ENCODE peak calls at places on chromosomes 4 and X, in five cellular contexts. D is WTC11, U is A549, K is SK-N-SH, G is K562. A is an unnamed sample.

GRCh38 chr4:1407657-1408333 is 1.6 kb upstream of the NKX1-1 start:
- DNase-seq in U (no peak), D (no peak), G (no peak), K (peak; percentile 34), A (no peak)

GRCh38 chr4:82551734-82552133 is 10.1 kb downstream of the TMEM150C start:
- DNase-seq in U (no peak), G (no peak), K (no peak), D (no peak), A (no peak)

GRCh38 chr4:3168029-3168428 is 80.9 kb upstream of the MSANTD1 start:
- DNase-seq in U (no peak), K (peak; percentile 10), D (no peak), G (no peak), A (peak; percentile 76)

GRCh38 chrX:3522016-3522690 is 175.7 kb upstream of the MXRA5 start:
- DNase-seq in G (no peak), U (no peak), D (no peak), K (no peak), A (peak; percentile 82)

GRCh38 chrX:152941328-152942111 is 43.7 kb downstream of the ZNF185 start:
- DNase-seq in K (peak; percentile 96), U (peak; percentile 94), D (peak; percentile 84), G (peak; percentile 93), A (peak; percentile 89)

GRCh38 chrX:69243276-69243675 is 78.0 kb upstream of the PJA1 start:
- DNase-seq in U (no peak), K (no peak), D (no peak), G (no peak), A (no peak)

GRCh38 chr4:38266616-38267015 is 306.4 kb downstream of the PTTG2 start:
- DNase-seq in U (no peak), G (no peak), K (no peak), D (no peak), A (peak; percentile 48)

GRCh38 chr4:177444911-177445736 is 2.9 kb upstream of the AGA start:
- DNase-seq in K (no peak), U (no peak), D (peak; percentile 60), G (no peak), A (no peak)

GRCh38 chr4:86107112-86107511 is 252.7 kb downstream of the MAPK10 start:
- DNase-seq in G (no peak), K (no peak), D (no peak), U (no peak), A (no peak)

GRCh38 chr4:71732706-71733105 is 51.2 kb downstream of the GC start:
- DNase-seq in K (peak; percentile 2), G (peak; percentile 17), D (no peak), U (peak; percentile 31), A (peak; percentile 58)

GRCh38 chrX:109624641-109625311 is at the start of gene KCNE5:
- DNase-seq in G (no peak), D (peak; percentile 70), K (peak; percentile 46), U (no peak), A (no peak)

GRCh38 chr4:110484767-110485166 is 8.8 kb downstream of the ENPEP start:
- DNase-seq in G (no peak), D (no peak), U (no peak), K (no peak), A (peak; percentile 90)

GRCh38 chr4:56078866-56079265 is 130.1 kb downstream of the CEP135 start:
- DNase-seq in G (no peak), K (no peak), D (no peak), U (no peak), A (no peak)

GRCh38 chrX:92231391-92231790 is 452.2 kb downstream of the PCDH11X start:
- DNase-seq in U (no peak), D (no peak), G (no peak), K (no peak), A (no peak)

GRCh38 chr4:76388160-76388908 is 32.6 kb downstream of the CCDC158 start:
- DNase-seq in G (no peak), D (no peak), U (peak; percentile 7), K (no peak), A (no peak)

GRCh38 chrX:131747173-131747572 is 203.3 kb downstream of the OR13H1 start:
- DNase-seq in G (no peak), U (peak; percentile 95), D (no peak), K (peak; percentile 39), A (peak; percentile 90)

GRCh38 chrX:134423606-134424005 is 36.4 kb upstream of the HPRT1 start:
- DNase-seq in G (peak; percentile 10), U (peak; percentile 45), D (no peak), K (peak; percentile 5), A (peak; percentile 47)

GRCh38 chr4:98293089-98293887 is 32.1 kb downstream of the RAP1GDS1 start:
- DNase-seq in G (no peak), D (no peak), U (no peak), K (no peak), A (peak; percentile 33)

GRCh38 chr4:55819634-55820033 is at the start of gene EXOC1L:
- DNase-seq in U (no peak), K (peak; percentile 75), G (peak; percentile 11), D (peak; percentile 84), A (no peak)

GRCh38 chr4:823093-823760 is 2.7 kb downstream of the CPLX1 start:
- DNase-seq in G (no peak), D (no peak), U (no peak), K (no peak), A (no peak)

GRCh38 chr4:107877361-107877760 is 52.6 kb downstream of the SGMS2 start:
- DNase-seq in U (no peak), K (no peak), G (no peak), D (no peak), A (no peak)

GRCh38 chr4:177478496-177478895 is 36.3 kb upstream of the AGA start:
- DNase-seq in D (no peak), U (no peak), G (no peak), K (no peak), A (no peak)

GRCh38 chrX:80388206-80388605 is 32.0 kb upstream of the TENT5D start:
- DNase-seq in U (no peak), G (no peak), D (no peak), K (no peak), A (no peak)

GRCh38 chrX:99117011-99117410 is 1293.1 kb downstream of the PCDH19 start:
- DNase-seq in K (no peak), D (no peak), G (no peak), U (no peak), A (no peak)

GRCh38 chrX:21375795-21376069 is 1.5 kb downstream of the CNKSR2 start:
- DNase-seq in K (peak; percentile 36), D (no peak), G (no peak), U (peak; percentile 39), A (no peak)

GRCh38 chr4:182886768-182887167 is 30.4 kb downstream of the DCTD start:
- DNase-seq in U (no peak), K (no peak), G (no peak), D (no peak), A (no peak)

GRCh38 chrX:53088136-53088974 is 5.6 kb upstream of the KANTR start:
- DNase-seq in U (peak; percentile 66), D (peak; percentile 84), K (peak; percentile 86), G (no peak), A (peak; percentile 78)

GRCh38 chr4:130053723-130054122 is 957.8 kb downstream of the C4orf33 start:
- DNase-seq in K (no peak), U (no peak), D (no peak), G (no peak), A (no peak)

GRCh38 chrX:103554687-103555417 is 30.5 kb upstream of the TCEAL4 start:
- DNase-seq in K (peak; percentile 41), G (peak; percentile 13), U (no peak), D (peak; percentile 78), A (peak; percentile 24)

GRCh38 chr4:159837071-159837470 is 734.2 kb downstream of the RAPGEF2 start:
- DNase-seq in D (no peak), U (no peak), G (no peak), K (no peak), A (no peak)

GRCh38 chr4:68337004-68337403 is 12.9 kb downstream of the YTHDC1 start:
- DNase-seq in G (no peak), U (no peak), D (no peak), K (no peak), A (no peak)

GRCh38 chr4:67762091-67762490 is 7.9 kb upstream of the GNRHR start:
- DNase-seq in D (no peak), G (no peak), U (no peak), K (no peak), A (peak; percentile 59)

GRCh38 chr4:6495736-6496135 is 23.3 kb upstream of the PPP2R2C start:
- DNase-seq in G (no peak), D (no peak), K (no peak), U (no peak), A (no peak)
- TF ChIP-seq USF2 in G (no peak), D (no peak), K (no peak), U (no peak), A (no peak)

DNA sequence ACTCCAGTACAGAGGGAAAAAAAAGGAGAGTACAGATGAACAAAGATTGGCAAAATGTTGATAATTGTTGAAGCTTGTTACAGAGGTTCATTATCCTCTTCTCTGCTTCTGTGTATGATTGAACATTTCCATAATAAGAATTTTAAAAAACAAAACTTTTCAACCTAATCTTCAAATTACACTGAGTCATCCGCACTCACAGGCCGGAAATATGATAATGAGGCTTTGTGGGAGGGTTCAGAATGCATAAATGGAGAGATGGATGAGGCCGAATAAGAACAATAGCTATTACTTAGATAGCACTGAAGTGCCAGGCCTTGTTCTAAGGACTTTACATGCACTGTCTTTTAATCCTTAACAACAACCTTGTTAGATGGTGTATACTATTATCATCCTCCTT is 4.6 kb upstream of the ERCC6L start:
- DNase-seq in K (no peak), D (no peak), U (no peak), G (no peak), A (peak; percentile 51)
- TF ChIP-seq USF2 in K (no peak), D (no peak), U (no peak), G (no peak), A (no peak)

GRCh38 chr4:175066923-175067627 is 148.9 kb downstream of the ADAM29 start:
- DNase-seq in D (no peak), U (no peak), G (no peak), K (no peak), A (no peak)

GRCh38 chr4:175062183-175062592 is 144.0 kb downstream of the ADAM29 start:
- DNase-seq in K (no peak), U (no peak), G (no peak), D (no peak), A (no peak)
- TF ChIP-seq USF2 in K (no peak), U (no peak), G (no peak), D (no peak), A (no peak)

GRCh38 chr4:152735302-152735917 is 44.1 kb downstream of the TIGD4 start:
- DNase-seq in U (peak; percentile 9), D (no peak), K (peak; percentile 50), G (peak; percentile 11), A (peak; percentile 11)

GRCh38 chr4:152735918-152736305 is 43.6 kb downstream of the TIGD4 start:
- DNase-seq in K (no peak), G (no peak), D (no peak), U (no peak), A (no peak)

GRCh38 chr4:152731997-152732396 is 47.5 kb downstream of the TIGD4 start:
- DNase-seq in D (no peak), K (no peak), G (no peak), U (no peak), A (no peak)

GRCh38 chr4:152734015-152734698 is 45.4 kb downstream of the TIGD4 start:
- DNase-seq in K (no peak), U (no peak), D (no peak), G (no peak), A (no peak)

DNA sequence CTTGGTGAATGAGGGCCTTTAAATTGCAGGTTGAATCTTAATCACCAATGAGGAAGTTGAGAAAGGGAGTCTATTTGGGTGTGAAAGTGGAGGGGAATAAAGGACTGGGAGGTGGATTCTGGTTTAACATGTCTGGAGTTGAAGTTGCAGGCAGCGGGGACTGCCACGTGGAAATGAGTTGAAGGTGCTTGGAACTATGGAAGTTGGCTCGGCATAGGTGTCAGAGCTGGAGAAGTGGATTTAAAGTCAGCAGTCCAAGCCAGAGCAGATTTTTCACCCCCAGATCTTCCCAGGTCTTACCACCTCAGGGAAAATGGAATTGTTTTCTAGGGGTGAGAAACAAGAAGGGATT is 44.9 kb downstream of the TIGD4 start:
- DNase-seq in D (no peak), G (no peak), K (no peak), U (no peak), A (no peak)
- TF ChIP-seq USF2 in D (no peak), G (no peak), K (no peak), U (no peak), A (no peak)